ENCODE peak calls at places on chromosome 15, in seven cellular contexts. One of them, this sample, is unnamed.

GRCh38 chr15:82942691-82943090 is 9.8 kb downstream of the HOMER2 start:
- DNase-seq in WTC11: no peak
- DNase-seq in omental fat pad: no peak
- DNase-seq in progenitor cell of endocrine pancreas: no peak
- DNase-seq in osteocyte: no peak
- DNase-seq in CD8-positive, alpha-beta T cell: no peak
- DNase-seq in HFFc6: peak
- DNase-seq in this sample: no peak

GRCh38 chr15:51382787-51383186 is 41.3 kb downstream of the GLDN start:
- DNase-seq in WTC11: peak
- DNase-seq in omental fat pad: no peak
- DNase-seq in progenitor cell of endocrine pancreas: no peak
- DNase-seq in osteocyte: no peak
- DNase-seq in CD8-positive, alpha-beta T cell: no peak
- DNase-seq in HFFc6: peak
- DNase-seq in this sample: no peak

GRCh38 chr15:33309602-33310276 is 1.0 kb upstream of the RYR3 start:
- DNase-seq in WTC11: peak
- DNase-seq in omental fat pad: no peak
- DNase-seq in progenitor cell of endocrine pancreas: peak
- DNase-seq in osteocyte: no peak
- DNase-seq in CD8-positive, alpha-beta T cell: no peak
- DNase-seq in HFFc6: no peak
- DNase-seq in this sample: no peak

GRCh38 chr15:41568350-41569017 is 9.5 kb downstream of the TYRO3 start:
- DNase-seq in WTC11: peak
- DNase-seq in omental fat pad: no peak
- DNase-seq in progenitor cell of endocrine pancreas: peak
- DNase-seq in osteocyte: no peak
- DNase-seq in CD8-positive, alpha-beta T cell: no peak
- DNase-seq in HFFc6: no peak
- DNase-seq in this sample: no peak

GRCh38 chr15:29270976-29271375 is 1.4 kb upstream of the NSMCE3 start:
- DNase-seq in WTC11: no peak
- DNase-seq in omental fat pad: no peak
- DNase-seq in progenitor cell of endocrine pancreas: no peak
- DNase-seq in osteocyte: no peak
- DNase-seq in CD8-positive, alpha-beta T cell: no peak
- DNase-seq in HFFc6: peak
- DNase-seq in this sample: no peak

GRCh38 chr15:80679167-80679804 is 15.8 kb upstream of the ABHD17C start:
- DNase-seq in WTC11: no peak
- DNase-seq in omental fat pad: no peak
- DNase-seq in progenitor cell of endocrine pancreas: no peak
- DNase-seq in osteocyte: no peak
- DNase-seq in CD8-positive, alpha-beta T cell: no peak
- DNase-seq in HFFc6: no peak
- DNase-seq in this sample: no peak

GRCh38 chr15:71596672-71597071 is 213.7 kb upstream of the NR2E3 start:
- DNase-seq in WTC11: no peak
- DNase-seq in omental fat pad: no peak
- DNase-seq in progenitor cell of endocrine pancreas: no peak
- DNase-seq in osteocyte: no peak
- DNase-seq in CD8-positive, alpha-beta T cell: no peak
- DNase-seq in HFFc6: no peak
- DNase-seq in this sample: no peak

GRCh38 chr15:33028495-33028894 is 166.0 kb downstream of the FMN1 start:
- DNase-seq in WTC11: no peak
- DNase-seq in omental fat pad: no peak
- DNase-seq in progenitor cell of endocrine pancreas: no peak
- DNase-seq in osteocyte: no peak
- DNase-seq in CD8-positive, alpha-beta T cell: no peak
- DNase-seq in HFFc6: no peak
- DNase-seq in this sample: no peak

GRCh38 chr15:83365370-83365938 is 81.0 kb upstream of the BNC1 start:
- DNase-seq in WTC11: peak
- DNase-seq in omental fat pad: peak
- DNase-seq in progenitor cell of endocrine pancreas: no peak
- DNase-seq in osteocyte: no peak
- DNase-seq in CD8-positive, alpha-beta T cell: no peak
- DNase-seq in HFFc6: peak
- DNase-seq in this sample: no peak

GRCh38 chr15:56582785-56583184 is 117.8 kb upstream of the MNS1 start:
- DNase-seq in WTC11: no peak
- DNase-seq in omental fat pad: no peak
- DNase-seq in progenitor cell of endocrine pancreas: no peak
- DNase-seq in osteocyte: no peak
- DNase-seq in CD8-positive, alpha-beta T cell: no peak
- DNase-seq in HFFc6: peak
- DNase-seq in this sample: no peak

GRCh38 chr15:29852201-29852600 is 29.9 kb upstream of the TJP1 start:
- DNase-seq in WTC11: no peak
- DNase-seq in omental fat pad: no peak
- DNase-seq in progenitor cell of endocrine pancreas: no peak
- DNase-seq in osteocyte: no peak
- DNase-seq in CD8-positive, alpha-beta T cell: no peak
- DNase-seq in HFFc6: no peak
- DNase-seq in this sample: no peak

GRCh38 chr15:75238150-75238549 is 20.0 kb upstream of the GOLGA6C start:
- DNase-seq in WTC11: peak
- DNase-seq in omental fat pad: no peak
- DNase-seq in progenitor cell of endocrine pancreas: no peak
- DNase-seq in osteocyte: no peak
- DNase-seq in CD8-positive, alpha-beta T cell: no peak
- DNase-seq in HFFc6: no peak
- DNase-seq in this sample: no peak

GRCh38 chr15:80836223-80836622 is 57.1 kb downstream of the CEMIP start:
- DNase-seq in WTC11: no peak
- DNase-seq in omental fat pad: no peak
- DNase-seq in progenitor cell of endocrine pancreas: no peak
- DNase-seq in osteocyte: no peak
- DNase-seq in CD8-positive, alpha-beta T cell: no peak
- DNase-seq in HFFc6: no peak
- DNase-seq in this sample: no peak

GRCh38 chr15:39936187-39936586 is 2.3 kb downstream of the EIF2AK4 start:
- DNase-seq in WTC11: no peak
- DNase-seq in omental fat pad: no peak
- DNase-seq in progenitor cell of endocrine pancreas: no peak
- DNase-seq in osteocyte: no peak
- DNase-seq in CD8-positive, alpha-beta T cell: no peak
- DNase-seq in HFFc6: peak
- DNase-seq in this sample: no peak

GRCh38 chr15:77627581-77627980 is 5.1 kb downstream of the LINGO1 start:
- DNase-seq in WTC11: no peak
- DNase-seq in omental fat pad: no peak
- DNase-seq in progenitor cell of endocrine pancreas: no peak
- DNase-seq in osteocyte: no peak
- DNase-seq in CD8-positive, alpha-beta T cell: no peak
- DNase-seq in HFFc6: no peak
- DNase-seq in this sample: no peak

GRCh38 chr15:90234519-90234988 is 545 bp downstream of the GDPGP1 start:
- DNase-seq in WTC11: no peak
- DNase-seq in omental fat pad: no peak
- DNase-seq in progenitor cell of endocrine pancreas: no peak
- DNase-seq in osteocyte: no peak
- DNase-seq in CD8-positive, alpha-beta T cell: no peak
- DNase-seq in HFFc6: no peak
- DNase-seq in this sample: no peak

GRCh38 chr15:85618956-85619491 is 175.7 kb downstream of the KLHL25 start:
- DNase-seq in WTC11: peak
- DNase-seq in omental fat pad: no peak
- DNase-seq in progenitor cell of endocrine pancreas: no peak
- DNase-seq in osteocyte: peak
- DNase-seq in CD8-positive, alpha-beta T cell: peak
- DNase-seq in HFFc6: peak
- DNase-seq in this sample: no peak

GRCh38 chr15:29822100-29822684 is at the start of gene TJP1:
- DNase-seq in WTC11: peak
- DNase-seq in omental fat pad: no peak
- DNase-seq in progenitor cell of endocrine pancreas: peak
- DNase-seq in osteocyte: peak
- DNase-seq in CD8-positive, alpha-beta T cell: no peak
- DNase-seq in HFFc6: peak
- DNase-seq in this sample: no peak

GRCh38 chr15:39118510-39118909 is 462.4 kb upstream of the THBS1 start:
- DNase-seq in WTC11: no peak
- DNase-seq in omental fat pad: no peak
- DNase-seq in progenitor cell of endocrine pancreas: no peak
- DNase-seq in osteocyte: no peak
- DNase-seq in CD8-positive, alpha-beta T cell: no peak
- DNase-seq in HFFc6: peak
- DNase-seq in this sample: no peak

GRCh38 chr15:80512729-80513670 is 108.8 kb downstream of the ARNT2 start:
- DNase-seq in WTC11: no peak
- DNase-seq in omental fat pad: no peak
- DNase-seq in progenitor cell of endocrine pancreas: no peak
- DNase-seq in osteocyte: no peak
- DNase-seq in CD8-positive, alpha-beta T cell: no peak
- DNase-seq in HFFc6: no peak
- DNase-seq in this sample: no peak

GRCh38 chr15:88904257-88904807 is 8.8 kb downstream of the MFGE8 start:
- DNase-seq in WTC11: no peak
- DNase-seq in omental fat pad: no peak
- DNase-seq in progenitor cell of endocrine pancreas: no peak
- DNase-seq in osteocyte: no peak
- DNase-seq in CD8-positive, alpha-beta T cell: no peak
- DNase-seq in HFFc6: no peak
- DNase-seq in this sample: no peak

DNA sequence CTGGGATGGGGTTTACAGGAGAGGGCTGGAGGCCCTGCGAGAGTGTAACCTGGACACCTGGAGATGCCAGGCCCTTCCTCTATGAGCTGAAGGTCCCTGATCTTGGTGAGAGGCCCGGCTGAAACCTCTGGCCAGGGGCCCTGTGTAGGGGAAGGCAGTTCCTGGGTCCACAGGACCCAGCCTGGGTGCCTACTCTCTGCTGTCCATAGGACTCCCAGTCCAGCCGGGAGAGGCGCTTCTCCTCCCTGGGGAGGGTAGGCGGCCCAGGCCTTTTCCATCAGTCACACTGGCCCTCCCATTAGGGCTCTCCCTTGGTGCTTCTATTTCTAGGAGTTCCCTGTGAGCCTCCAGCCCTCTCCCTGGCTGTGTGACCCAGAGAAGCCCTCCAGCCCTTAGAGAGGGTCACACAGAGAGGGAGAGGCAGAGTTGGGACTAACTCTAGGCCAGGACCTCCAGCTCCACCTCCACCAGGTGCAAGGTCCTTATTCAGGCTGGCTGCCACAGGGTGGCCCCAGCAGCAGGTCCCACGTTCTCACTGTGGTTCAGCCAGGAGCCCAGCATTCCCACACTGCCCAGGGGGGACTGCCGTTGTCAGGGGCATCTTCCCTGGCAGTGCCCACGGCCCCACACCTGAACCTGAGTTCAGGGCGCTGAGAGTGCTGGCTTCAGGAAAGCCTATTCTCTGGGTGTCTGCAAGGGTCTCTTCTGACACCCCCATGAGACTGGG is 146.8 kb downstream of the SMAD6 start:
- DNase-seq in WTC11: no peak
- DNase-seq in omental fat pad: no peak
- DNase-seq in progenitor cell of endocrine pancreas: no peak
- DNase-seq in osteocyte: no peak
- DNase-seq in CD8-positive, alpha-beta T cell: no peak
- DNase-seq in HFFc6: no peak
- DNase-seq in this sample: no peak
- TF ChIP-seq CTCF in WTC11: no peak
- TF ChIP-seq CTCF in omental fat pad: no peak
- TF ChIP-seq CTCF in progenitor cell of endocrine pancreas: no peak
- TF ChIP-seq CTCF in osteocyte: no peak
- TF ChIP-seq CTCF in CD8-positive, alpha-beta T cell: no peak
- TF ChIP-seq CTCF in HFFc6: no peak
- TF ChIP-seq CTCF in this sample: no peak

GRCh38 chr15:60399931-60400330 is 2.1 kb upstream of the ANXA2 start:
- DNase-seq in WTC11: no peak
- DNase-seq in omental fat pad: no peak
- DNase-seq in progenitor cell of endocrine pancreas: no peak
- DNase-seq in osteocyte: no peak
- DNase-seq in CD8-positive, alpha-beta T cell: no peak
- DNase-seq in HFFc6: peak
- DNase-seq in this sample: no peak
- TF ChIP-seq CTCF in WTC11: no peak
- TF ChIP-seq CTCF in omental fat pad: no peak
- TF ChIP-seq CTCF in progenitor cell of endocrine pancreas: no peak
- TF ChIP-seq CTCF in osteocyte: no peak
- TF ChIP-seq CTCF in CD8-positive, alpha-beta T cell: no peak
- TF ChIP-seq CTCF in HFFc6: no peak
- TF ChIP-seq CTCF in this sample: no peak

GRCh38 chr15:23646165-23647000 is 1.3 kb downstream of the MAGEL2 start:
- DNase-seq in WTC11: no peak
- DNase-seq in omental fat pad: no peak
- DNase-seq in progenitor cell of endocrine pancreas: no peak
- DNase-seq in osteocyte: no peak
- DNase-seq in CD8-positive, alpha-beta T cell: no peak
- DNase-seq in HFFc6: no peak
- DNase-seq in this sample: no peak

GRCh38 chr15:23647001-23647295 is 719 bp downstream of the MAGEL2 start:
- DNase-seq in WTC11: no peak
- DNase-seq in omental fat pad: no peak
- DNase-seq in progenitor cell of endocrine pancreas: no peak
- DNase-seq in osteocyte: no peak
- DNase-seq in CD8-positive, alpha-beta T cell: no peak
- DNase-seq in HFFc6: no peak
- DNase-seq in this sample: no peak

GRCh38 chr15:23645379-23646164 is 2.1 kb downstream of the MAGEL2 start:
- DNase-seq in WTC11: peak
- DNase-seq in omental fat pad: no peak
- DNase-seq in progenitor cell of endocrine pancreas: no peak
- DNase-seq in osteocyte: no peak
- DNase-seq in CD8-positive, alpha-beta T cell: no peak
- DNase-seq in HFFc6: no peak
- DNase-seq in this sample: no peak

GRCh38 chr15:23647421-23648375 is at the start of gene MAGEL2:
- DNase-seq in WTC11: peak
- DNase-seq in omental fat pad: no peak
- DNase-seq in progenitor cell of endocrine pancreas: no peak
- DNase-seq in osteocyte: no peak
- DNase-seq in CD8-positive, alpha-beta T cell: no peak
- DNase-seq in HFFc6: no peak
- DNase-seq in this sample: no peak

GRCh38 chr15:23648920-23649515 is 1.4 kb upstream of the MAGEL2 start:
- DNase-seq in WTC11: peak
- DNase-seq in omental fat pad: no peak
- DNase-seq in progenitor cell of endocrine pancreas: no peak
- DNase-seq in osteocyte: no peak
- DNase-seq in CD8-positive, alpha-beta T cell: no peak
- DNase-seq in HFFc6: no peak
- DNase-seq in this sample: no peak
- TF ChIP-seq CTCF in WTC11: peak
- TF ChIP-seq CTCF in omental fat pad: no peak
- TF ChIP-seq CTCF in progenitor cell of endocrine pancreas: peak
- TF ChIP-seq CTCF in osteocyte: peak
- TF ChIP-seq CTCF in CD8-positive, alpha-beta T cell: no peak
- TF ChIP-seq CTCF in HFFc6: peak
- TF ChIP-seq CTCF in this sample: no peak

GRCh38 chr15:46088486-46089437 is 453.9 kb downstream of the SQOR start:
- DNase-seq in WTC11: no peak
- DNase-seq in omental fat pad: no peak
- DNase-seq in progenitor cell of endocrine pancreas: no peak
- DNase-seq in osteocyte: no peak
- DNase-seq in CD8-positive, alpha-beta T cell: no peak
- DNase-seq in HFFc6: peak
- DNase-seq in this sample: no peak

GRCh38 chr15:46089438-46090044 is 454.7 kb downstream of the SQOR start:
- DNase-seq in WTC11: no peak
- DNase-seq in omental fat pad: no peak
- DNase-seq in progenitor cell of endocrine pancreas: no peak
- DNase-seq in osteocyte: no peak
- DNase-seq in CD8-positive, alpha-beta T cell: no peak
- DNase-seq in HFFc6: no peak
- DNase-seq in this sample: no peak

GRCh38 chr15:46091860-46092450 is 457.1 kb downstream of the SQOR start:
- DNase-seq in WTC11: peak
- DNase-seq in omental fat pad: no peak
- DNase-seq in progenitor cell of endocrine pancreas: no peak
- DNase-seq in osteocyte: no peak
- DNase-seq in CD8-positive, alpha-beta T cell: no peak
- DNase-seq in HFFc6: peak
- DNase-seq in this sample: no peak
- TF ChIP-seq CTCF in WTC11: peak
- TF ChIP-seq CTCF in omental fat pad: no peak
- TF ChIP-seq CTCF in progenitor cell of endocrine pancreas: peak
- TF ChIP-seq CTCF in osteocyte: peak
- TF ChIP-seq CTCF in CD8-positive, alpha-beta T cell: no peak
- TF ChIP-seq CTCF in HFFc6: peak
- TF ChIP-seq CTCF in this sample: no peak